ENCODE peak calls at places on chromosomes 5 and 9, in seven cellular contexts. One of them, this sample, is unnamed.

GRCh38 chr5:33984671-33985124 is at the start of gene SLC45A2:
- DNase-seq in activated naive CD4-positive, alpha-beta T cell: no peak
- DNase-seq in stimulated activated CD8-positive, alpha-beta memory T cell treated with anti-CD3 and anti-CD28 coated beads, Interleukin-15, amount 100 ng/mL, for 48 hours: no peak
- DNase-seq in right cardiac atrium: no peak
- DNase-seq in osteoblast: peak; percentile 91
- DNase-seq in left cardiac atrium: no peak
- DNase-seq in left ventricle myocardium inferior: no peak
- DNase-seq in this sample: no peak

GRCh38 chr9:12658531-12659209 is 34.5 kb upstream of the TYRP1 start:
- DNase-seq in activated naive CD4-positive, alpha-beta T cell: no peak
- DNase-seq in stimulated activated CD8-positive, alpha-beta memory T cell treated with anti-CD3 and anti-CD28 coated beads, Interleukin-15, amount 100 ng/mL, for 48 hours: no peak
- DNase-seq in right cardiac atrium: peak; percentile 36
- DNase-seq in osteoblast: no peak
- DNase-seq in left cardiac atrium: no peak
- DNase-seq in left ventricle myocardium inferior: no peak
- DNase-seq in this sample: no peak

GRCh38 chr5:135511858-135512257 is 23.9 kb downstream of the NEUROG1 start:
- DNase-seq in activated naive CD4-positive, alpha-beta T cell: no peak
- DNase-seq in stimulated activated CD8-positive, alpha-beta memory T cell treated with anti-CD3 and anti-CD28 coated beads, Interleukin-15, amount 100 ng/mL, for 48 hours: no peak
- DNase-seq in right cardiac atrium: no peak
- DNase-seq in osteoblast: no peak
- DNase-seq in left cardiac atrium: no peak
- DNase-seq in left ventricle myocardium inferior: no peak
- DNase-seq in this sample: no peak

GRCh38 chr5:56818409-56819026 is 3.2 kb downstream of the MAP3K1 start:
- DNase-seq in activated naive CD4-positive, alpha-beta T cell: no peak
- DNase-seq in stimulated activated CD8-positive, alpha-beta memory T cell treated with anti-CD3 and anti-CD28 coated beads, Interleukin-15, amount 100 ng/mL, for 48 hours: no peak
- DNase-seq in right cardiac atrium: no peak
- DNase-seq in osteoblast: no peak
- DNase-seq in left cardiac atrium: no peak
- DNase-seq in left ventricle myocardium inferior: no peak
- DNase-seq in this sample: no peak

GRCh38 chr5:113140837-113141661 is 164.5 kb downstream of the DCP2 start:
- DNase-seq in activated naive CD4-positive, alpha-beta T cell: no peak
- DNase-seq in stimulated activated CD8-positive, alpha-beta memory T cell treated with anti-CD3 and anti-CD28 coated beads, Interleukin-15, amount 100 ng/mL, for 48 hours: no peak
- DNase-seq in right cardiac atrium: no peak
- DNase-seq in osteoblast: peak; percentile 45
- DNase-seq in left cardiac atrium: peak; percentile 29
- DNase-seq in left ventricle myocardium inferior: no peak
- DNase-seq in this sample: peak; percentile 72

GRCh38 chr5:177220576-177220975 is 82.9 kb downstream of the RAB24 start:
- DNase-seq in activated naive CD4-positive, alpha-beta T cell: no peak
- DNase-seq in stimulated activated CD8-positive, alpha-beta memory T cell treated with anti-CD3 and anti-CD28 coated beads, Interleukin-15, amount 100 ng/mL, for 48 hours: no peak
- DNase-seq in right cardiac atrium: no peak
- DNase-seq in osteoblast: no peak
- DNase-seq in left cardiac atrium: no peak
- DNase-seq in left ventricle myocardium inferior: no peak
- DNase-seq in this sample: no peak

GRCh38 chr5:20972419-20972925 is 984.5 kb upstream of the CDH18 start:
- DNase-seq in activated naive CD4-positive, alpha-beta T cell: no peak
- DNase-seq in stimulated activated CD8-positive, alpha-beta memory T cell treated with anti-CD3 and anti-CD28 coated beads, Interleukin-15, amount 100 ng/mL, for 48 hours: no peak
- DNase-seq in right cardiac atrium: peak; percentile 45
- DNase-seq in osteoblast: no peak
- DNase-seq in left cardiac atrium: peak; percentile 55
- DNase-seq in left ventricle myocardium inferior: peak; percentile 42
- DNase-seq in this sample: peak; percentile 85

GRCh38 chr9:98971168-98971914 is 27.6 kb downstream of the COL15A1 start:
- DNase-seq in activated naive CD4-positive, alpha-beta T cell: no peak
- DNase-seq in stimulated activated CD8-positive, alpha-beta memory T cell treated with anti-CD3 and anti-CD28 coated beads, Interleukin-15, amount 100 ng/mL, for 48 hours: no peak
- DNase-seq in right cardiac atrium: peak; percentile 73
- DNase-seq in osteoblast: peak; percentile 95
- DNase-seq in left cardiac atrium: no peak
- DNase-seq in left ventricle myocardium inferior: no peak
- DNase-seq in this sample: peak; percentile 87

GRCh38 chr9:136292591-136293448 is 11.1 kb downstream of the CCDC187 start:
- DNase-seq in activated naive CD4-positive, alpha-beta T cell: no peak
- DNase-seq in stimulated activated CD8-positive, alpha-beta memory T cell treated with anti-CD3 and anti-CD28 coated beads, Interleukin-15, amount 100 ng/mL, for 48 hours: no peak
- DNase-seq in right cardiac atrium: peak; percentile 58
- DNase-seq in osteoblast: no peak
- DNase-seq in left cardiac atrium: no peak
- DNase-seq in left ventricle myocardium inferior: no peak
- DNase-seq in this sample: no peak

GRCh38 chr5:168324864-168325615 is 33.6 kb downstream of the WWC1 start:
- DNase-seq in activated naive CD4-positive, alpha-beta T cell: no peak
- DNase-seq in stimulated activated CD8-positive, alpha-beta memory T cell treated with anti-CD3 and anti-CD28 coated beads, Interleukin-15, amount 100 ng/mL, for 48 hours: no peak
- DNase-seq in right cardiac atrium: no peak
- DNase-seq in osteoblast: no peak
- DNase-seq in left cardiac atrium: no peak
- DNase-seq in left ventricle myocardium inferior: no peak
- DNase-seq in this sample: peak; percentile 78

GRCh38 chr5:78717674-78718073 is 69.1 kb upstream of the LHFPL2 start:
- DNase-seq in activated naive CD4-positive, alpha-beta T cell: no peak
- DNase-seq in stimulated activated CD8-positive, alpha-beta memory T cell treated with anti-CD3 and anti-CD28 coated beads, Interleukin-15, amount 100 ng/mL, for 48 hours: no peak
- DNase-seq in right cardiac atrium: no peak
- DNase-seq in osteoblast: no peak
- DNase-seq in left cardiac atrium: no peak
- DNase-seq in left ventricle myocardium inferior: no peak
- DNase-seq in this sample: peak; percentile 11

GRCh38 chr9:84447305-84447704 is 106.7 kb upstream of the SLC28A3 start:
- DNase-seq in activated naive CD4-positive, alpha-beta T cell: no peak
- DNase-seq in stimulated activated CD8-positive, alpha-beta memory T cell treated with anti-CD3 and anti-CD28 coated beads, Interleukin-15, amount 100 ng/mL, for 48 hours: no peak
- DNase-seq in right cardiac atrium: no peak
- DNase-seq in osteoblast: no peak
- DNase-seq in left cardiac atrium: no peak
- DNase-seq in left ventricle myocardium inferior: no peak
- DNase-seq in this sample: no peak

GRCh38 chr9:12955510-12956163 is 180.8 kb downstream of the LURAP1L start:
- DNase-seq in activated naive CD4-positive, alpha-beta T cell: no peak
- DNase-seq in stimulated activated CD8-positive, alpha-beta memory T cell treated with anti-CD3 and anti-CD28 coated beads, Interleukin-15, amount 100 ng/mL, for 48 hours: no peak
- DNase-seq in right cardiac atrium: no peak
- DNase-seq in osteoblast: no peak
- DNase-seq in left cardiac atrium: no peak
- DNase-seq in left ventricle myocardium inferior: no peak
- DNase-seq in this sample: no peak

GRCh38 chr9:83933804-83934203 is 12.6 kb upstream of the KIF27 start:
- DNase-seq in activated naive CD4-positive, alpha-beta T cell: no peak
- DNase-seq in stimulated activated CD8-positive, alpha-beta memory T cell treated with anti-CD3 and anti-CD28 coated beads, Interleukin-15, amount 100 ng/mL, for 48 hours: no peak
- DNase-seq in right cardiac atrium: no peak
- DNase-seq in osteoblast: no peak
- DNase-seq in left cardiac atrium: no peak
- DNase-seq in left ventricle myocardium inferior: no peak
- DNase-seq in this sample: peak; percentile 34

GRCh38 chr5:126805108-126805507 is 28.2 kb downstream of the LMNB1 start:
- DNase-seq in activated naive CD4-positive, alpha-beta T cell: no peak
- DNase-seq in stimulated activated CD8-positive, alpha-beta memory T cell treated with anti-CD3 and anti-CD28 coated beads, Interleukin-15, amount 100 ng/mL, for 48 hours: no peak
- DNase-seq in right cardiac atrium: no peak
- DNase-seq in osteoblast: peak; percentile 63
- DNase-seq in left cardiac atrium: no peak
- DNase-seq in left ventricle myocardium inferior: no peak
- DNase-seq in this sample: no peak

GRCh38 chr9:6968271-6968670 is 210.5 kb downstream of the KDM4C start:
- DNase-seq in activated naive CD4-positive, alpha-beta T cell: no peak
- DNase-seq in stimulated activated CD8-positive, alpha-beta memory T cell treated with anti-CD3 and anti-CD28 coated beads, Interleukin-15, amount 100 ng/mL, for 48 hours: no peak
- DNase-seq in right cardiac atrium: no peak
- DNase-seq in osteoblast: peak; percentile 86
- DNase-seq in left cardiac atrium: no peak
- DNase-seq in left ventricle myocardium inferior: no peak
- DNase-seq in this sample: no peak

GRCh38 chr5:155027993-155028629 is 14.6 kb downstream of the KIF4B start:
- DNase-seq in activated naive CD4-positive, alpha-beta T cell: no peak
- DNase-seq in stimulated activated CD8-positive, alpha-beta memory T cell treated with anti-CD3 and anti-CD28 coated beads, Interleukin-15, amount 100 ng/mL, for 48 hours: no peak
- DNase-seq in right cardiac atrium: no peak
- DNase-seq in osteoblast: no peak
- DNase-seq in left cardiac atrium: no peak
- DNase-seq in left ventricle myocardium inferior: no peak
- DNase-seq in this sample: peak; percentile 28

GRCh38 chr5:133247881-133248642 is 196.2 kb downstream of the HSPA4 start:
- DNase-seq in activated naive CD4-positive, alpha-beta T cell: no peak
- DNase-seq in stimulated activated CD8-positive, alpha-beta memory T cell treated with anti-CD3 and anti-CD28 coated beads, Interleukin-15, amount 100 ng/mL, for 48 hours: no peak
- DNase-seq in right cardiac atrium: no peak
- DNase-seq in osteoblast: no peak
- DNase-seq in left cardiac atrium: peak; percentile 39
- DNase-seq in left ventricle myocardium inferior: no peak
- DNase-seq in this sample: peak; percentile 64

GRCh38 chr5:129830288-129830687 is 74.0 kb upstream of the CHSY3 start:
- DNase-seq in activated naive CD4-positive, alpha-beta T cell: no peak
- DNase-seq in stimulated activated CD8-positive, alpha-beta memory T cell treated with anti-CD3 and anti-CD28 coated beads, Interleukin-15, amount 100 ng/mL, for 48 hours: no peak
- DNase-seq in right cardiac atrium: no peak
- DNase-seq in osteoblast: no peak
- DNase-seq in left cardiac atrium: no peak
- DNase-seq in left ventricle myocardium inferior: no peak
- DNase-seq in this sample: no peak

GRCh38 chr9:133606722-133607053 is 2.5 kb downstream of the FAM163B start:
- DNase-seq in activated naive CD4-positive, alpha-beta T cell: no peak
- DNase-seq in stimulated activated CD8-positive, alpha-beta memory T cell treated with anti-CD3 and anti-CD28 coated beads, Interleukin-15, amount 100 ng/mL, for 48 hours: no peak
- DNase-seq in right cardiac atrium: no peak
- DNase-seq in osteoblast: peak; percentile 37
- DNase-seq in left cardiac atrium: no peak
- DNase-seq in left ventricle myocardium inferior: no peak
- DNase-seq in this sample: no peak

This sample was measured in HT1080.